ENCODE peak calls at places on chromosomes 7 and 10, in eight cellular contexts. A, E, B, T, P, F, D and S are unnamed samples.

GRCh38 chr10:71985542-71986250 is 21.5 kb downstream of the CHST3 start:
- DNase-seq in P (no peak), E (no peak), A (no peak), T (no peak), B (no peak), F (peak), D (no peak), S (no peak)

GRCh38 chr10:6023661-6024333 is 38.4 kb downstream of the IL2RA start:
- DNase-seq in F (no peak), D (no peak), E (no peak), P (no peak), T (no peak), A (no peak), B (no peak), S (no peak)

GRCh38 chr7:95099101-95099500 is 191.7 kb downstream of the PPP1R9A start:
- DNase-seq in D (no peak), A (no peak), P (no peak), B (no peak), E (no peak), T (no peak), F (no peak), S (no peak)

GRCh38 chr7:131225619-131226101 is 102.0 kb upstream of the MKLN1 start:
- DNase-seq in A (peak), F (peak), B (no peak), D (peak), P (no peak), T (no peak), E (no peak), S (peak)

GRCh38 chr7:68224041-68224534 is 1227.5 kb downstream of the TYW1 start:
- DNase-seq in D (no peak), P (no peak), T (no peak), F (no peak), E (no peak), B (no peak), A (no peak), S (no peak)

GRCh38 chr7:96596120-96596826 is 113.4 kb downstream of the SEM1 start:
- DNase-seq in P (no peak), T (no peak), F (no peak), E (no peak), B (no peak), A (no peak), D (peak), S (no peak)

GRCh38 chr10:132133449-132134291 is 53.1 kb upstream of the DPYSL4 start:
- DNase-seq in P (no peak), F (no peak), B (peak), T (no peak), D (no peak), E (no peak), A (peak), S (peak)

GRCh38 chr10:31134303-31134928 is 102.8 kb upstream of the ZNF438 start:
- DNase-seq in D (peak), P (no peak), E (no peak), A (no peak), F (peak), T (no peak), B (no peak), S (no peak)

GRCh38 chr10:3471927-3472704 is 299.5 kb upstream of the PITRM1 start:
- DNase-seq in F (peak), A (no peak), T (no peak), E (no peak), P (no peak), B (no peak), D (no peak), S (peak)

GRCh38 chr7:31249671-31250070 is 90.9 kb downstream of the NEUROD6 start:
- DNase-seq in E (no peak), D (no peak), T (no peak), B (no peak), A (no peak), P (no peak), F (no peak), S (no peak)

GRCh38 chr10:125060851-125061556 is 99.4 kb downstream of the CTBP2 start:
- DNase-seq in F (peak), P (peak), A (peak), D (peak), B (peak), T (peak), E (peak), S (peak)

GRCh38 chr10:7635431-7636125 is 31.2 kb downstream of the ITIH5 start:
- DNase-seq in E (no peak), A (no peak), B (no peak), D (no peak), T (no peak), P (no peak), F (no peak), S (no peak)

GRCh38 chr7:73966941-73967831 is 60.8 kb upstream of the ELN start:
- DNase-seq in F (no peak), T (no peak), B (peak), E (no peak), D (no peak), P (no peak), A (no peak), S (no peak)

GRCh38 chr10:68223535-68224165 is 8.3 kb downstream of the ATOH7 start:
- DNase-seq in T (no peak), P (no peak), D (no peak), B (no peak), A (no peak), F (no peak), E (no peak), S (no peak)

GRCh38 chr7:149584530-149584929 is 86.9 kb upstream of the ZNF746 start:
- DNase-seq in E (no peak), A (no peak), F (no peak), B (no peak), P (no peak), T (no peak), D (no peak), S (no peak)

GRCh38 chr7:150976529-150977381 is 1.4 kb downstream of the KCNH2 start:
- DNase-seq in B (no peak), E (no peak), D (peak), P (no peak), T (no peak), A (no peak), F (no peak), S (no peak)

GRCh38 chr10:10010397-10010796 is 1007.3 kb upstream of the CELF2 start:
- DNase-seq in D (no peak), A (no peak), F (no peak), P (no peak), B (no peak), E (no peak), T (no peak), S (no peak)

GRCh38 chr10:22476601-22477364 is 131.5 kb downstream of the SPAG6 start:
- DNase-seq in B (no peak), P (no peak), A (no peak), E (no peak), F (no peak), T (no peak), D (no peak), S (no peak)

GRCh38 chr7:129363-130221 is 62.8 kb upstream of the FAM20C start:
- DNase-seq in D (no peak), E (no peak), P (no peak), A (peak), F (no peak), T (no peak), B (no peak), S (no peak)

GRCh38 chr10:110279062-110279986 is 25.4 kb downstream of the SMNDC1 start:
- DNase-seq in T (no peak), P (peak), E (peak), F (peak), A (peak), D (peak), B (no peak), S (peak)

GRCh38 chr10:68007356-68007755 is 67.7 kb downstream of the HERC4 start:
- DNase-seq in B (no peak), P (no peak), D (no peak), A (no peak), T (no peak), F (no peak), E (no peak), S (no peak)

GRCh38 chr7:33612434-33612833 is 292.9 kb upstream of the BMPER start:
- DNase-seq in P (no peak), B (no peak), T (no peak), F (no peak), D (no peak), E (no peak), A (no peak), S (no peak)